ENCODE peak calls at places on chromosome 22, in nine cellular contexts. One of them, this sample, is unnamed.

GRCh38 chr22:41875531-41876242 is 39.2 kb downstream of the SHISA8 start:
- DNase-seq in D721Med: no peak
- DNase-seq in MCF 10A: no peak
- DNase-seq in Panc1: no peak
- DNase-seq in fibroblast of pulmonary artery: no peak
- DNase-seq in IMR-90: no peak
- DNase-seq in HFFc6: no peak
- DNase-seq in PC-9: no peak
- DNase-seq in endothelial cell: no peak
- DNase-seq in this sample: no peak

GRCh38 chr22:39374801-39375200 is 24.8 kb upstream of the TAB1 start:
- DNase-seq in MCF 10A: no peak
- DNase-seq in fibroblast of pulmonary artery: no peak
- DNase-seq in IMR-90: no peak
- DNase-seq in PC-9: no peak
- DNase-seq in Panc1: no peak
- DNase-seq in endothelial cell: no peak
- DNase-seq in HFFc6: no peak
- DNase-seq in D721Med: no peak
- DNase-seq in this sample: no peak

GRCh38 chr22:28116261-28116673 is 197.2 kb upstream of the PITPNB start:
- DNase-seq in MCF 10A: peak; percentile 36
- DNase-seq in PC-9: peak; percentile 39
- DNase-seq in IMR-90: peak; percentile 90
- DNase-seq in HFFc6: peak; percentile 86
- DNase-seq in Panc1: no peak
- DNase-seq in endothelial cell: no peak
- DNase-seq in fibroblast of pulmonary artery: peak; percentile 90
- DNase-seq in D721Med: no peak
- DNase-seq in this sample: peak; percentile 25

GRCh38 chr22:49324527-49325491 is 502.9 kb downstream of the BRD1 start:
- DNase-seq in MCF 10A: no peak
- DNase-seq in endothelial cell: no peak
- DNase-seq in Panc1: no peak
- DNase-seq in D721Med: no peak
- DNase-seq in fibroblast of pulmonary artery: no peak
- DNase-seq in HFFc6: no peak
- DNase-seq in IMR-90: no peak
- DNase-seq in PC-9: no peak
- DNase-seq in this sample: no peak

GRCh38 chr22:28514314-28514713 is 165.3 kb downstream of the TTC28 start:
- DNase-seq in PC-9: no peak
- DNase-seq in IMR-90: no peak
- DNase-seq in D721Med: no peak
- DNase-seq in MCF 10A: no peak
- DNase-seq in endothelial cell: no peak
- DNase-seq in HFFc6: no peak
- DNase-seq in fibroblast of pulmonary artery: peak; percentile 8
- DNase-seq in Panc1: no peak
- DNase-seq in this sample: no peak

GRCh38 chr22:17366830-17367229 is 2.4 kb upstream of the CECR2 start:
- DNase-seq in PC-9: no peak
- DNase-seq in fibroblast of pulmonary artery: no peak
- DNase-seq in IMR-90: no peak
- DNase-seq in HFFc6: no peak
- DNase-seq in endothelial cell: peak; percentile 70
- DNase-seq in D721Med: no peak
- DNase-seq in Panc1: no peak
- DNase-seq in MCF 10A: no peak
- DNase-seq in this sample: peak; percentile 37

GRCh38 chr22:17774206-17774927 is at the start of gene BID:
- DNase-seq in endothelial cell: no peak
- DNase-seq in HFFc6: no peak
- DNase-seq in PC-9: peak; percentile 18
- DNase-seq in D721Med: no peak
- DNase-seq in Panc1: no peak
- DNase-seq in IMR-90: peak; percentile 17
- DNase-seq in fibroblast of pulmonary artery: no peak
- DNase-seq in MCF 10A: peak; percentile 23
- DNase-seq in this sample: no peak

GRCh38 chr22:22922954-22923319 is 35.3 kb downstream of the IGLL5 start:
- DNase-seq in endothelial cell: no peak
- DNase-seq in D721Med: no peak
- DNase-seq in HFFc6: no peak
- DNase-seq in Panc1: no peak
- DNase-seq in MCF 10A: no peak
- DNase-seq in fibroblast of pulmonary artery: no peak
- DNase-seq in PC-9: no peak
- DNase-seq in IMR-90: no peak
- DNase-seq in this sample: no peak

GRCh38 chr22:32411388-32411787 is 659 bp downstream of the RTCB start:
- DNase-seq in D721Med: no peak
- DNase-seq in endothelial cell: no peak
- DNase-seq in MCF 10A: no peak
- DNase-seq in IMR-90: peak; percentile 40
- DNase-seq in Panc1: no peak
- DNase-seq in HFFc6: peak; percentile 15
- DNase-seq in PC-9: no peak
- DNase-seq in fibroblast of pulmonary artery: peak; percentile 23
- DNase-seq in this sample: no peak

GRCh38 chr22:27612075-27612474 is 189.5 kb downstream of the MN1 start:
- DNase-seq in Panc1: no peak
- DNase-seq in fibroblast of pulmonary artery: no peak
- DNase-seq in MCF 10A: no peak
- DNase-seq in PC-9: no peak
- DNase-seq in IMR-90: no peak
- DNase-seq in endothelial cell: no peak
- DNase-seq in HFFc6: no peak
- DNase-seq in D721Med: no peak
- DNase-seq in this sample: no peak

GRCh38 chr22:41762980-41763779 is 37.3 kb upstream of the CCDC134 start:
- DNase-seq in PC-9: peak; percentile 14
- DNase-seq in MCF 10A: peak; percentile 36
- DNase-seq in fibroblast of pulmonary artery: peak; percentile 28
- DNase-seq in endothelial cell: peak; percentile 79
- DNase-seq in D721Med: no peak
- DNase-seq in HFFc6: no peak
- DNase-seq in IMR-90: no peak
- DNase-seq in Panc1: no peak
- DNase-seq in this sample: peak; percentile 30

GRCh38 chr22:36838119-36839030 is 21.5 kb upstream of the PVALB start:
- DNase-seq in HFFc6: no peak
- DNase-seq in Panc1: no peak
- DNase-seq in endothelial cell: no peak
- DNase-seq in PC-9: no peak
- DNase-seq in fibroblast of pulmonary artery: no peak
- DNase-seq in MCF 10A: no peak
- DNase-seq in D721Med: no peak
- DNase-seq in IMR-90: no peak
- DNase-seq in this sample: no peak

DNA sequence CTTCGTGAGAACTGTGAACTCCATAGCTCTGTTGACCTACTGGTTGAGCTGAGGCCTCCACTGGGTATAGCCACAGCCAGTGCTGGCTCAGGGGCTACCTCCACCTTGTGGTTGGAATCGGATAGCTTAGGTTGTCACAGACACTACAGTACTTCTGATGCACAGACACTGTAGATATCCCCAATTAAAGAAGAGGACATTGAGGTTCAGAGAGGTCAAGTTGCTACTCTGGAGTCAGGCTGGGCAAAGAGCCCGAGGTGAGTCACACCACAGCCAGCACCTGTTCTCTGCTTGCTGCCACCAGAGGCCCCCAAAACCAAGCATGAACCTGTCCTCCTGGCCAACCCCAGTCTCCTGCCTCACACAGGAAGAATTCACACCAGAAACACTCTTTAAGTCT is 5.4 kb downstream of the UFD1 start:
- DNase-seq in endothelial cell: no peak
- DNase-seq in Panc1: no peak
- DNase-seq in fibroblast of pulmonary artery: no peak
- DNase-seq in HFFc6: peak; percentile 22
- DNase-seq in PC-9: no peak
- DNase-seq in IMR-90: no peak
- DNase-seq in D721Med: no peak
- DNase-seq in MCF 10A: peak; percentile 51
- DNase-seq in this sample: no peak
- TF ChIP-seq CTCF in endothelial cell: no peak
- TF ChIP-seq CTCF in Panc1: no peak
- TF ChIP-seq CTCF in fibroblast of pulmonary artery: peak; percentile 8
- TF ChIP-seq CTCF in HFFc6: peak; percentile 54
- TF ChIP-seq CTCF in PC-9: no peak
- TF ChIP-seq CTCF in IMR-90: no peak
- TF ChIP-seq CTCF in D721Med: no peak
- TF ChIP-seq CTCF in MCF 10A: no peak
- TF ChIP-seq CTCF in this sample: no peak

GRCh38 chr22:46652930-46653331 is 32.7 kb downstream of the GRAMD4 start:
- DNase-seq in MCF 10A: no peak
- DNase-seq in HFFc6: no peak
- DNase-seq in fibroblast of pulmonary artery: peak; percentile 31
- DNase-seq in Panc1: no peak
- DNase-seq in endothelial cell: no peak
- DNase-seq in PC-9: no peak
- DNase-seq in IMR-90: peak; percentile 35
- DNase-seq in D721Med: no peak
- DNase-seq in this sample: no peak
- TF ChIP-seq CTCF in MCF 10A: no peak
- TF ChIP-seq CTCF in HFFc6: no peak
- TF ChIP-seq CTCF in fibroblast of pulmonary artery: no peak
- TF ChIP-seq CTCF in Panc1: no peak
- TF ChIP-seq CTCF in endothelial cell: no peak
- TF ChIP-seq CTCF in PC-9: no peak
- TF ChIP-seq CTCF in IMR-90: no peak
- TF ChIP-seq CTCF in D721Med: no peak
- TF ChIP-seq CTCF in this sample: no peak

GRCh38 chr22:24834845-24835570 is 29.0 kb downstream of the SGSM1 start:
- DNase-seq in fibroblast of pulmonary artery: peak; percentile 22
- DNase-seq in Panc1: no peak
- DNase-seq in IMR-90: peak; percentile 11
- DNase-seq in endothelial cell: peak; percentile 40
- DNase-seq in HFFc6: no peak
- DNase-seq in D721Med: no peak
- DNase-seq in PC-9: no peak
- DNase-seq in MCF 10A: peak; percentile 39
- DNase-seq in this sample: no peak
- TF ChIP-seq CTCF in fibroblast of pulmonary artery: peak; percentile 30
- TF ChIP-seq CTCF in Panc1: peak; percentile 61
- TF ChIP-seq CTCF in IMR-90: no peak
- TF ChIP-seq CTCF in endothelial cell: no peak
- TF ChIP-seq CTCF in HFFc6: peak; percentile 34
- TF ChIP-seq CTCF in D721Med: peak; percentile 11
- TF ChIP-seq CTCF in PC-9: peak; percentile 54
- TF ChIP-seq CTCF in MCF 10A: no peak
- TF ChIP-seq CTCF in this sample: peak; percentile 28

DNA sequence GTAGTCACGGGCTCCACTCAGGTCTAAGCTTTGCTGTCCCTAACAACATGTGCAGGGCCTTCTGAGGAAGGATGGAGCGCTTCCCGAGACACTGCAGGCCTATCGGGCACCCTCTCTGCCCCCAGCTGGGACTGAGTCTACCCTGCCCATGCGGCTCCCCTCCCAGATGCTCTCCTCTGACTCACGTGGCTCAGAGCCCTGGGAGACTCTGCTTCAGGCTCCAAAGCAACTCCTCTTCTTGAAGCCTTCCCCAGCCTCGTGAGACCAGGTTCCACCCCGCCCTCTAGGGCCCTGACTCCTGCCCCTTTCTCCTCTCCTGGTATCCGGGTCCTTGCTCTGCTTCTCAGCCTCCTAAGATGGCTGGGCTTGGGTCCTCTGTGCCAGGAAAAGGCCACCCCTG is 28.4 kb upstream of the ARFGAP3 start:
- DNase-seq in D721Med: no peak
- DNase-seq in IMR-90: no peak
- DNase-seq in HFFc6: peak; percentile 9
- DNase-seq in endothelial cell: no peak
- DNase-seq in MCF 10A: no peak
- DNase-seq in Panc1: no peak
- DNase-seq in PC-9: no peak
- DNase-seq in fibroblast of pulmonary artery: no peak
- DNase-seq in this sample: no peak
- TF ChIP-seq CTCF in D721Med: no peak
- TF ChIP-seq CTCF in IMR-90: no peak
- TF ChIP-seq CTCF in HFFc6: no peak
- TF ChIP-seq CTCF in endothelial cell: no peak
- TF ChIP-seq CTCF in MCF 10A: no peak
- TF ChIP-seq CTCF in Panc1: no peak
- TF ChIP-seq CTCF in PC-9: no peak
- TF ChIP-seq CTCF in fibroblast of pulmonary artery: no peak
- TF ChIP-seq CTCF in this sample: no peak

DNA sequence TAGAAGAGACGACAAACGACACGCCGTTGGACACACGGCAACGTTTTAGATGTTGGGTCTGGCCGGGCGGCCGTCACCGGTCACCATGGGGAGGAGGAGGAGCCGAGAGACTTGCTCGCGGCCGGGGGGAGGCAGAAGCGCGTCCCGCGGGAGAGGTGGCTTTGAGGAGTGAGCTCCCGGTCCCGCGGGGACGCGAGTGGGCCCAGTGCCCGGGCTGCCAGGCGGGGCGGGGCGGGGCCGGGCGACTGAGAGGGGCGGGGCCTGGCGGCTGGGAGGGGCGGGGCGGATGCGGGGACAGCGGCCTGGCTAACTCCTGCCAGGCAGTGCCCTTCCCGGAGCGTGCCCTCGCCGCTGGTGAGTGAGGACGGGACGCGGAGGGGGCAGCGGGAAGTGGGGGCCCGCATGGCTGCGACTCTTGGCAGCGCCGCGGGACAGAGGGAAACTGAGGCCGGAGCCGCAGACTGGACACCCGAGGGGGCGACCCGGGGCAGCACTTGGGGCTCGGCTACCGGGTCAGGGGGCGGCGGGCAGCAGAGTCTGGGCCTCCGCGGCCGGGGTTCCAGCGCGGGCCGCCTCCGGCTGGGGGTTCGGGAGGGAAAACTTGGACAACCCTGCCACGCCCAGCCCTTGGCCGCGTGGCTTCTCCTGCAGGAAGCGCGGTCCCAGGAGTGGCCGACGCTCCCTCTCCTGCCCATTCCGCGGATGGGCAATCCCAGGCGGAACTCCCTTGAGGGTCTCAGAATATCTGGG is at the start of gene TSPO:
- DNase-seq in Panc1: no peak
- DNase-seq in MCF 10A: peak; percentile 40
- DNase-seq in PC-9: peak; percentile 60
- DNase-seq in IMR-90: peak; percentile 19
- DNase-seq in HFFc6: peak; percentile 34
- DNase-seq in D721Med: peak; percentile 55
- DNase-seq in fibroblast of pulmonary artery: peak; percentile 44
- DNase-seq in endothelial cell: peak; percentile 53
- DNase-seq in this sample: peak; percentile 50
- TF ChIP-seq CTCF in Panc1: no peak
- TF ChIP-seq CTCF in MCF 10A: no peak
- TF ChIP-seq CTCF in PC-9: no peak
- TF ChIP-seq CTCF in IMR-90: no peak
- TF ChIP-seq CTCF in HFFc6: no peak
- TF ChIP-seq CTCF in D721Med: no peak
- TF ChIP-seq CTCF in fibroblast of pulmonary artery: no peak
- TF ChIP-seq CTCF in endothelial cell: no peak
- TF ChIP-seq CTCF in this sample: no peak

DNA sequence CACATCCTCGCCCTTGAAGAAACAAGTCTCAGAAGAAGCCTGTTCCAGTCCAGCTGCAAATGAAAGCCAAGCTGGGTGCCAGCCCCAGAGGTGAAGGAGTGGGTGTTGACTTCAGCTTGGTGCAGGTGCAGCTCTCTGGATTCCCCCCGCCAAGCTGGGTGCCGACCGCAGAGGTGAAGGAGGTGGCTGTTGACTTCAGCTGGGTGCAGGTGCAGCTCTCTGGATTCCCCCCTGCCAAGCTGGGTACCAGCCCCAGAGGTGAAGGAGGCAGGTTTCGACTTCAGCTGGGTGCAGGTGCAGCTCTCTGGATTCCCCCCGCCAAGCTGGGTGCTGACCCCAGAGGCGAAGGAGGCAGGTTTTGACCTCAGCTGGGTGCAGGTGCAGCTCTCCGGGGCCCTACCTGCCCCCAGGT is 1234.0 kb downstream of the TBC1D22A start:
- DNase-seq in MCF 10A: no peak
- DNase-seq in PC-9: no peak
- DNase-seq in fibroblast of pulmonary artery: no peak
- DNase-seq in IMR-90: no peak
- DNase-seq in endothelial cell: no peak
- DNase-seq in D721Med: no peak
- DNase-seq in HFFc6: no peak
- DNase-seq in Panc1: no peak
- DNase-seq in this sample: no peak
- TF ChIP-seq CTCF in MCF 10A: no peak
- TF ChIP-seq CTCF in PC-9: no peak
- TF ChIP-seq CTCF in fibroblast of pulmonary artery: no peak
- TF ChIP-seq CTCF in IMR-90: no peak
- TF ChIP-seq CTCF in endothelial cell: no peak
- TF ChIP-seq CTCF in D721Med: no peak
- TF ChIP-seq CTCF in HFFc6: no peak
- TF ChIP-seq CTCF in Panc1: no peak
- TF ChIP-seq CTCF in this sample: no peak